ENCODE peak calls at places on chromosome 18, in four cellular contexts. One of them, this sample, is unnamed.

GRCh38 chr18:38237796-38238195 is 672.2 kb upstream of the CELF4 start:
- DNase-seq in ovary: no peak
- DNase-seq in A549: no peak
- DNase-seq in tibial nerve: no peak
- DNase-seq in this sample: no peak

GRCh38 chr18:801137-801536 is 10.9 kb downstream of the YES1 start:
- DNase-seq in ovary: no peak
- DNase-seq in A549: no peak
- DNase-seq in tibial nerve: no peak
- DNase-seq in this sample: no peak

GRCh38 chr18:39149211-39149806 is 1583.7 kb upstream of the CELF4 start:
- DNase-seq in ovary: no peak
- DNase-seq in A549: no peak
- DNase-seq in tibial nerve: no peak
- DNase-seq in this sample: no peak

GRCh38 chr18:5868218-5868904 is 27.0 kb downstream of the TMEM200C start:
- DNase-seq in ovary: peak; percentile 75
- DNase-seq in A549: peak; percentile 13
- DNase-seq in tibial nerve: peak; percentile 30
- DNase-seq in this sample: peak; percentile 66

GRCh38 chr18:36899289-36899688 is 70.4 kb downstream of the KIAA1328 start:
- DNase-seq in ovary: no peak
- DNase-seq in A549: peak; percentile 1
- DNase-seq in tibial nerve: no peak
- DNase-seq in this sample: no peak

GRCh38 chr18:26813043-26813442 is 52.5 kb downstream of the AQP4 start:
- DNase-seq in ovary: peak; percentile 65
- DNase-seq in A549: peak; percentile 15
- DNase-seq in tibial nerve: no peak
- DNase-seq in this sample: no peak

GRCh38 chr18:28802546-28802945 is 625.6 kb upstream of the CDH2 start:
- DNase-seq in ovary: no peak
- DNase-seq in A549: no peak
- DNase-seq in tibial nerve: no peak
- DNase-seq in this sample: no peak

GRCh38 chr18:77366067-77366724 is 116.5 kb downstream of the GALR1 start:
- DNase-seq in ovary: no peak
- DNase-seq in A549: no peak
- DNase-seq in tibial nerve: no peak
- DNase-seq in this sample: no peak

GRCh38 chr18:62795813-62796212 is 80.5 kb downstream of the PHLPP1 start:
- DNase-seq in ovary: no peak
- DNase-seq in A549: no peak
- DNase-seq in tibial nerve: no peak
- DNase-seq in this sample: no peak

GRCh38 chr18:57175550-57175949 is 28.7 kb downstream of the BOD1L2 start:
- DNase-seq in ovary: no peak
- DNase-seq in A549: no peak
- DNase-seq in tibial nerve: no peak
- DNase-seq in this sample: no peak

DNA sequence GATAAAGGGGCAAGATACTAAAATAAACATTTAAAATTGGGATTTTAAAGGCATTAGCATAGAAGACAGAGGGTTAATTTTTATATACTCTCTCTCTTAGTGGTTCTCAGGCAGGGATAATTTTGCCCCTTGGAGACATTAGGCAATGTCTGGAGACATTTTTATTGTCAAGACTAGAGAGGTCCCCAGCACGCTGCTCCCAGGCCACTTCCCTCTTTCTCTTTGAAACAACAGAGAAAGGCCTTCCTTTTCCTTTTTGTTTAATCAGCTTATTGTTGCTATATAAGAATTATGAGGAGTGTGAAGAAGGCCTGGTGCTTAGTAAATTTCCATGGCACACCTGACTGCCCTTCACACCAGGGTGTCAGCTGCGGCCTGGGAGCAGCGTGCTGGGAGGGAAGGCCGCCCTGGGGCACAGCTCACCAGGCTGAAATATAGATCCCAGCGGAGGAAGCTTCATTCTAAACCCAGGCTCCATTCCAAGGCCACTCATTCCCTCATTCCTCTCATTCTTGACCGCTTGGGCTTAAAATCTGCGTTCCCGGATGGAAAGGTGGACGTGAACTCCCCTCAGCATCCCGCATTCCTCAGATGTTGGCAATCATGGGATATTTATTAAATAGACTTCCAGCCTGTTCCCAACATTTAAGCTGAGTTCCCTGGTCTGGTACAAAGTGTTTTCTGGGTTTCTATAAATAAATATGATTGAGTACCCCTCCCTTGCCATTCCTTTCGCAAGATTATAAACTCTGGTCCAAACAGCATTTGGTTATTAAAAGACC is 22.5 kb downstream of the SLC14A2 start:
- DNase-seq in ovary: peak; percentile 23
- DNase-seq in A549: no peak
- DNase-seq in tibial nerve: no peak
- DNase-seq in this sample: no peak
- TF ChIP-seq EP300 in ovary: peak; percentile 76
- TF ChIP-seq EP300 in A549: no peak
- TF ChIP-seq EP300 in tibial nerve: peak; percentile 73
- TF ChIP-seq EP300 in this sample: peak; percentile 70

DNA sequence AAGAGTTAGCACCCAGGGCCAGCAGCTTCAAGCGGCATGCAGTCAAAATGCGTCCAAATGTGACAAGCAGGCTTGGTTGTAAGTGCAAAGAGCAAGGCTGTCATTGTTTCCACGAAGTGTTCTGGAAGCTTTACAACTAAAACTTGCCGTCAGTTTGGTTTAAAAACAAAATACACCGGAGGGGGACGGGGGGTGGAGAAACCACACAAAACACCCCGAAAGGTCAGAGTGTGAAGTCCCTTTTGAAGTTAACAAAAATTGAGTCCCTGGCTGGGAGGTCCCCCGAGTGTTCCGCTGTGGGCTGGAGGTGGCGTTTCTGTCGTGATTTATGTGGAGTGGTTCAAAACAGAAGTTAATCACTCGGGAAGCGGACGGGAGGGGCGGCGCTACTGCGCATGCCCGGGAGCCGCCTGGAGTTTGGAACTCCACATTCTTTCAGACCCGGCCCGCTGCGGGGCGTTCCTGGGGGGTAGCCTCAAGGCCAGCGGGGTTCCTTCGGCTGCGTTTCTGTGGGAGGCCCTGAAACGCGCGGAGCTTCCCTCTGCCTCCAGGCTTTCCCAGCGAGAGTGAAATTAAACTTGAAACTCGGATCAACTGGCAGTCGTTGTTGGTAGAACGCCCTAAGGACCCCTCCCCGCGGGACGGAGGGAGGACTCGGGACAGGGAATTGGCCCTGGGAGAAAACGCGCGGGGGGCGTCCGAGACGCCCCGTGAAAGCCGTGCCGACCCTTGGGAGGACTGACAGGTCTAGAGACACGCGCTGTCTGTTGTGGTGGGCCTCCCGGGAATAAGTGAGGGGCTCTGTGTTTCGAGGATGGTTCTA is 1.4 kb downstream of the TGIF1 start:
- DNase-seq in ovary: peak; percentile 94
- DNase-seq in A549: no peak
- DNase-seq in tibial nerve: peak; percentile 93
- DNase-seq in this sample: peak; percentile 98
- H3K4me3 ChIP-seq in ovary: peak overlapping the region; percentile 66
- H3K4me3 ChIP-seq in A549: peak overlapping the region; percentile 93
- H3K4me3 ChIP-seq in tibial nerve: peak overlapping the region; percentile 92
- H3K4me3 ChIP-seq in this sample: peak overlapping the region; percentile 65

GRCh38 chr18:9428301-9428706 is 47.0 kb upstream of the RALBP1 start:
- DNase-seq in ovary: no peak
- DNase-seq in A549: no peak
- DNase-seq in tibial nerve: no peak
- DNase-seq in this sample: no peak

GRCh38 chr18:9429662-9429993 is 45.7 kb upstream of the RALBP1 start:
- DNase-seq in ovary: no peak
- DNase-seq in A549: no peak
- DNase-seq in tibial nerve: no peak
- DNase-seq in this sample: no peak

GRCh38 chr18:9428862-9429661 is 46.3 kb upstream of the RALBP1 start:
- DNase-seq in ovary: no peak
- DNase-seq in A549: no peak
- DNase-seq in tibial nerve: no peak
- DNase-seq in this sample: no peak

GRCh38 chr18:9422816-9423519 is 52.3 kb upstream of the RALBP1 start:
- DNase-seq in ovary: no peak
- DNase-seq in A549: no peak
- DNase-seq in tibial nerve: no peak
- DNase-seq in this sample: no peak

GRCh38 chr18:9426753-9427152 is 48.6 kb upstream of the RALBP1 start:
- DNase-seq in ovary: no peak
- DNase-seq in A549: no peak
- DNase-seq in tibial nerve: no peak
- DNase-seq in this sample: no peak
- H3K4me1 ChIP-seq in ovary: no peaks in the 10 kb centered on the region
- H3K4me1 ChIP-seq in A549: no peaks in the 10 kb centered on the region
- H3K4me1 ChIP-seq in tibial nerve: no peaks in the 10 kb centered on the region
- H3K4me1 ChIP-seq in this sample: no peaks in the 10 kb centered on the region

GRCh38 chr18:48153641-48154481 is 223.4 kb upstream of the SMAD2 start:
- DNase-seq in ovary: peak; percentile 23
- DNase-seq in A549: no peak
- DNase-seq in tibial nerve: no peak
- DNase-seq in this sample: no peak
- TF ChIP-seq EP300 in ovary: no peak
- TF ChIP-seq EP300 in A549: no peak
- TF ChIP-seq EP300 in tibial nerve: no peak
- TF ChIP-seq EP300 in this sample: no peak

DNA sequence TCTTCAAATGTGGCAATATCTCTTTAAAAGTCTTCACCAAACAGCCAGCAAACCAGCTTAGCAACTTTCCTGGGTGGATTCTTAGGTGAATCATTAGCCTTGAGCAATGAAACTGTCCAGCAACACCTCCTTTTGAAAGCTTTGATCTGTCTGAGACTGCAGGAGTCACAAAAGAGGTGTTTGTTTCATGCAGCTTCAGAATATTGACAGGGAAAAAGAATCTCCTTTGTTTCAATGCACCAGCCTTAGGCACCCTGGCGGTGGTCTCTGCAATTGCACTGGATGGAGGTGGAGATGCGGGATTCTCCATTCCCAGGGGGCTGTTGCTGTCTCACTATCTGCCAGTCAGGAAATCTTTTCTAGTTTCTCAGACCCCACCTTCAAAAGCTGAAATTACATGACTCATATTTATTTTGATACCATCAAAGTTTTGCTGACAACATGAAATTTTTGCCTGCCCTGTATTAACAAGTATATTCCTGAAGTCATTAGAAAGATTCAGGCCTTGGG is 76.0 kb upstream of the DSG1 start:
- DNase-seq in ovary: no peak
- DNase-seq in A549: peak; percentile 69
- DNase-seq in tibial nerve: no peak
- DNase-seq in this sample: no peak
- H3K4me3 ChIP-seq in ovary: no peak overlapping the region
- H3K4me3 ChIP-seq in A549: no peak overlapping the region
- H3K4me3 ChIP-seq in tibial nerve: no peak overlapping the region
- H3K4me3 ChIP-seq in this sample: no peak overlapping the region

DNA sequence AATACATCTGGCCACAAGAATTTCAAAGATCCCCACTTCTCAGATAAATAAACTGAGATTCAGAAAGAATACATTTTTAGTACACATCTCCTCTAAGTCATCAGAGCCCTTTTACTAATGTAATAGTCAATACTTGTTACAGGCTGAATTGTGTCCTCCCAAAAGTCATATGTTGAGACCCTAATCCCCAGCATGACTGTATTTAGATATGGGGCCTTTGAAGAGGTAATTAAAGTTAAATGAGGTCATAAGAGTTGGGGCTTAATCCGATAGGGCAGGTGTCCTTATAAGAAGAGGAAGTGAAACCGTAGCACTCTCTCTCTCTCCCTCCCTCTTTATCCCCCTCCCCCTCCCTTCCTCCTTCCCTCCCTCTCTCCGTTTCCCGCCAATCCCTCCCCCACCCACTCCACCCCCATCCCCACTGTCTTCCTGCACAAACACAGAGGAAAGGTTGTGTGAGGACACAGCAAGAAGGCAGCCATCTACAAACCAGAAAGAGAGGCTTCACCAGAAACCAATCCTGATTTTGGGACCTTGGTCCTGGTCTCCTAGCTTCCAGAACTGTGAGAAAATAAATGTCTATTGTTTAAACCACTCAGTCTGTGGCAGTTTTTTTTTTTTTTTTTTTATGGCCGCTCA is 66.6 kb upstream of the ZNF397 start:
- DNase-seq in ovary: no peak
- DNase-seq in A549: no peak
- DNase-seq in tibial nerve: no peak
- DNase-seq in this sample: no peak
- H3K4me1 ChIP-seq in ovary: no peaks in the 10 kb centered on the region
- H3K4me1 ChIP-seq in A549: no peaks in the 10 kb centered on the region
- H3K4me1 ChIP-seq in tibial nerve: peaks cover 17% of the 10 kb centered on the region
- H3K4me1 ChIP-seq in this sample: peaks cover 5% of the 10 kb centered on the region

GRCh38 chr18:49842656-49843055 is 29.3 kb upstream of the ACAA2 start:
- DNase-seq in ovary: no peak
- DNase-seq in A549: no peak
- DNase-seq in tibial nerve: no peak
- DNase-seq in this sample: no peak

GRCh38 chr18:49843778-49844625 is 30.7 kb upstream of the ACAA2 start:
- DNase-seq in ovary: no peak
- DNase-seq in A549: no peak
- DNase-seq in tibial nerve: no peak
- DNase-seq in this sample: no peak

GRCh38 chr18:49844903-49845302 is 31.6 kb upstream of the ACAA2 start:
- DNase-seq in ovary: no peak
- DNase-seq in A549: no peak
- DNase-seq in tibial nerve: no peak
- DNase-seq in this sample: no peak

GRCh38 chr18:49841236-49842217 is 28.2 kb upstream of the ACAA2 start:
- DNase-seq in ovary: no peak
- DNase-seq in A549: no peak
- DNase-seq in tibial nerve: no peak
- DNase-seq in this sample: no peak

GRCh38 chr18:49843131-49843530 is 29.8 kb upstream of the ACAA2 start:
- DNase-seq in ovary: no peak
- DNase-seq in A549: no peak
- DNase-seq in tibial nerve: no peak
- DNase-seq in this sample: no peak
- TF ChIP-seq EP300 in ovary: no peak
- TF ChIP-seq EP300 in A549: no peak
- TF ChIP-seq EP300 in tibial nerve: no peak
- TF ChIP-seq EP300 in this sample: no peak

DNA sequence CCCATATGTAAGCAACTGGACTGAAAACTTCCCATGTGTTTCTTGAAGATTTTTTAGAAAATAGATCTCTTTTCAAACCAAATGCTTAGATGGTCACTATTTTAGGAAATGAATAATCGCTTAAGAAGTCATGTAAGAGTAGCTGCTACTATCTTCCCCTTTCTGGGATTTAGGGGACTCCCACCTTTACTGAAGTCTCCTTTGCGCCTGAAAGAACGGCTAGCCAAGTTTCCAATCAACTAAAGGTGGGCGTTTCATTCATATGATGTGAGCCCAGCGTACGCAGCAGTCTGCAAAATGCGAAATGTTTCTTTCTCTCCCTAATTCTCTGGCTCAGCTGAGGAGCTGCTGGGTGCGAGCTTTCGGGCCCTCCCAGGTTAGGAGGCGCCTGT is 1.1 kb downstream of the DIPK1C start:
- DNase-seq in ovary: no peak
- DNase-seq in A549: no peak
- DNase-seq in tibial nerve: no peak
- DNase-seq in this sample: no peak
- H3K4me3 ChIP-seq in ovary: no peak overlapping the region
- H3K4me3 ChIP-seq in A549: no peak overlapping the region
- H3K4me3 ChIP-seq in tibial nerve: peak overlapping the region; percentile 39
- H3K4me3 ChIP-seq in this sample: peak overlapping the region; percentile 39